ENCODE peak calls at places on chromosomes 11 and 22, in eight cellular contexts. T is activated CD4-positive, alpha-beta T cell treated with anti-CD3 and anti-CD28 coated beads for 24 hours; J is heart left ventricle; U is cardiac muscle cell; S is LoVo; H is mesenteric fat pad; D is cardiac fibroblast; M is iris pigment epithelial cell. I is an unnamed sample.

GRCh38 chr11:73961321-73961720 is 10.5 kb downstream of the DNAJB13 start:
- DNase-seq in T (no peak), J (no peak), U (no peak), S (no peak), H (no peak), D (no peak), M (no peak), I (peak)

GRCh38 chr22:39090426-39091064 is 6.5 kb upstream of the APOBEC3H start:
- DNase-seq in T (peak), J (no peak), U (no peak), S (peak), H (no peak), D (no peak), M (no peak), I (no peak)

GRCh38 chr11:9214765-9215164 is 50.4 kb downstream of the DENND5A start:
- DNase-seq in T (no peak), J (no peak), U (no peak), S (no peak), H (no peak), D (peak), M (peak), I (no peak)

GRCh38 chr11:36763187-36763586 is 165.2 kb upstream of the RAG2 start:
- DNase-seq in T (no peak), J (no peak), U (peak), S (no peak), H (no peak), D (no peak), M (no peak), I (no peak)

GRCh38 chr22:47218671-47219070 is 456.2 kb downstream of the TBC1D22A start:
- DNase-seq in T (no peak), J (no peak), U (no peak), S (no peak), H (peak), D (no peak), M (no peak), I (no peak)

GRCh38 chr11:118744001-118744400 is 47.0 kb downstream of the DDX6 start:
- DNase-seq in T (no peak), J (no peak), U (no peak), S (no peak), H (no peak), D (no peak), M (no peak), I (no peak)

GRCh38 chr22:49208768-49209252 is 618.9 kb downstream of the BRD1 start:
- DNase-seq in T (no peak), J (no peak), U (peak), S (no peak), H (peak), D (no peak), M (no peak), I (no peak)

GRCh38 chr22:41512421-41513194 is 31.7 kb downstream of the POLR3H start:
- DNase-seq in T (no peak), J (peak), U (peak), S (no peak), H (no peak), D (peak), M (peak), I (no peak)

GRCh38 chr22:17717708-17718107 is 56.6 kb downstream of the BID start:
- DNase-seq in T (no peak), J (no peak), U (no peak), S (no peak), H (no peak), D (peak), M (peak), I (no peak)

GRCh38 chr11:77967753-77968152 is 26.7 kb downstream of the INTS4 start:
- DNase-seq in T (no peak), J (no peak), U (no peak), S (no peak), H (no peak), D (no peak), M (no peak), I (no peak)

GRCh38 chr22:23828800-23829680 is 9.8 kb downstream of the DERL3 start:
- DNase-seq in T (no peak), J (peak), U (no peak), S (no peak), H (no peak), D (no peak), M (no peak), I (no peak)

GRCh38 chr11:35893796-35894475 is 49.9 kb upstream of the LDLRAD3 start:
- DNase-seq in T (no peak), J (no peak), U (no peak), S (peak), H (no peak), D (peak), M (peak), I (no peak)

GRCh38 chr11:76318744-76319384 is 62.1 kb downstream of the THAP12 start:
- DNase-seq in T (peak), J (peak), U (peak), S (peak), H (no peak), D (peak), M (peak), I (peak)

GRCh38 chr11:124402326-124402922 is 3.6 kb upstream of the OR8B3 start:
- DNase-seq in T (peak), J (peak), U (peak), S (peak), H (no peak), D (peak), M (peak), I (no peak)

GRCh38 chr11:131748146-131749050 is 378.0 kb downstream of the NTM start:
- DNase-seq in T (no peak), J (no peak), U (peak), S (peak), H (no peak), D (peak), M (peak), I (no peak)

GRCh38 chr11:26276798-26277424 is 55.0 kb upstream of the ANO3 start:
- DNase-seq in T (peak), J (peak), U (peak), S (peak), H (no peak), D (peak), M (peak), I (no peak)

GRCh38 chr11:122632178-122632824 is 23.2 kb upstream of the UBASH3B start:
- DNase-seq in T (no peak), J (no peak), U (no peak), S (no peak), H (peak), D (no peak), M (no peak), I (peak)

GRCh38 chr22:48490513-48491411 is 1336.9 kb downstream of the BRD1 start:
- DNase-seq in T (no peak), J (no peak), U (no peak), S (no peak), H (peak), D (no peak), M (no peak), I (peak)

GRCh38 chr22:24482586-24482985 is 12.5 kb upstream of the UPB1 start:
- DNase-seq in T (no peak), J (no peak), U (no peak), S (peak), H (no peak), D (peak), M (peak), I (no peak)

GRCh38 chr22:47213571-47214230 is 451.3 kb downstream of the TBC1D22A start:
- DNase-seq in T (peak), J (no peak), U (no peak), S (peak), H (peak), D (peak), M (peak), I (no peak)

GRCh38 chr22:27718186-27719032 is 83.1 kb downstream of the MN1 start:
- DNase-seq in T (no peak), J (peak), U (peak), S (peak), H (no peak), D (peak), M (peak), I (peak)

GRCh38 chr11:112425121-112425520 is 164.5 kb upstream of the PLET1 start:
- DNase-seq in T (no peak), J (no peak), U (no peak), S (no peak), H (no peak), D (no peak), M (no peak), I (no peak)

GRCh38 chr11:32118025-32118974 is 27.4 kb downstream of the RCN1 start:
- DNase-seq in T (no peak), J (no peak), U (no peak), S (peak), H (no peak), D (peak), M (peak), I (no peak)

GRCh38 chr22:23180893-23181762 is 819 bp downstream of the BCR start:
- DNase-seq in T (no peak), J (no peak), U (peak), S (no peak), H (no peak), D (no peak), M (no peak), I (no peak)

GRCh38 chr22:44448271-44448780 is 49.7 kb downstream of the RTL6 start:
- DNase-seq in T (no peak), J (peak), U (no peak), S (peak), H (peak), D (peak), M (peak), I (peak)

GRCh38 chr22:28882545-28882877 is 861 bp upstream of the ZNRF3 start:
- DNase-seq in T (no peak), J (no peak), U (no peak), S (no peak), H (no peak), D (peak), M (peak), I (no peak)

GRCh38 chr11:8613036-8613435 is 19.0 kb upstream of the STK33 start:
- DNase-seq in T (no peak), J (no peak), U (no peak), S (no peak), H (no peak), D (no peak), M (peak), I (no peak)

GRCh38 chr11:38274031-38274430 is 1676.0 kb upstream of the RAG2 start:
- DNase-seq in T (no peak), J (no peak), U (no peak), S (no peak), H (no peak), D (peak), M (peak), I (no peak)

I was measured in cardiac septum.